ENCODE peak calls at places on chromosomes 16 and 17, in nine cellular contexts. X, S, V, Y, A, M, W, L and E are unnamed samples.
A peak's percentile ranks its signal among the peaks of the same experiment; 100 is the strongest.

GRCh38 chr16:87188104-87188503 is 129.1 kb downstream of the C16orf95 start:
- DNase-seq in X (no peak), S (no peak), V (no peak), Y (no peak), A (no peak), M (no peak), W (no peak), L (no peak), E (no peak)

GRCh38 chr17:38467491-38467890 is 39.2 kb downstream of the ARHGAP23 start:
- DNase-seq in X (no peak), S (no peak), V (no peak), Y (no peak), A (no peak), M (no peak), W (no peak), L (no peak), E (no peak)

GRCh38 chr17:62705781-62706597 is 78.5 kb downstream of the MRC2 start:
- DNase-seq in X (no peak), S (no peak), V (no peak), Y (no peak), A (no peak), M (no peak), W (no peak), L (no peak), E (no peak)

GRCh38 chr16:49453983-49454382 is 80.4 kb downstream of the C16orf78 start:
- DNase-seq in X (no peak), S (no peak), V (no peak), Y (no peak), A (no peak), M (no peak), W (no peak), L (no peak), E (no peak)

GRCh38 chr17:45686250-45686649 is 97.9 kb upstream of the CRHR1 start:
- DNase-seq in X (no peak), S (no peak), V (no peak), Y (no peak), A (no peak), M (no peak), W (no peak), L (no peak), E (no peak)

GRCh38 chr16:69762843-69763556 is 868 bp downstream of the WWP2 start:
- DNase-seq in X (no peak), S (peak; percentile 42), V (no peak), Y (no peak), A (no peak), M (no peak), W (peak; percentile 41), L (no peak), E (peak; percentile 61)

GRCh38 chr17:56899403-56899802 is 14.4 kb downstream of the TRIM25 start:
- DNase-seq in X (no peak), S (no peak), V (no peak), Y (no peak), A (no peak), M (no peak), W (no peak), L (no peak), E (no peak)

GRCh38 chr17:38910325-38910724 is 15.1 kb upstream of the LASP1NB start:
- DNase-seq in X (no peak), S (no peak), V (no peak), Y (no peak), A (no peak), M (no peak), W (no peak), L (no peak), E (no peak)

GRCh38 chr16:3065069-3065741 is at the start of gene IL32:
- DNase-seq in X (no peak), S (no peak), V (peak; percentile 89), Y (peak; percentile 56), A (no peak), M (peak; percentile 26), W (no peak), L (peak; percentile 60), E (peak; percentile 89)

GRCh38 chr17:19728114-19728495 is 11.7 kb upstream of the SLC47A2 start:
- DNase-seq in X (no peak), S (peak; percentile 54), V (peak; percentile 87), Y (peak; percentile 58), A (no peak), M (peak; percentile 71), W (no peak), L (no peak), E (peak; percentile 81)

GRCh38 chr16:10668322-10669045 is 26.2 kb downstream of the TEKT5 start:
- DNase-seq in X (peak; percentile 50), S (no peak), V (no peak), Y (peak; percentile 31), A (peak; percentile 21), M (no peak), W (peak; percentile 21), L (peak; percentile 5), E (peak; percentile 27)

GRCh38 chr17:47884905-47885735 is 10.9 kb upstream of the SP2 start:
- DNase-seq in X (no peak), S (no peak), V (no peak), Y (no peak), A (no peak), M (no peak), W (no peak), L (no peak), E (peak; percentile 57)

GRCh38 chr17:77124192-77124908 is 16.4 kb upstream of the SEC14L1 start:
- DNase-seq in X (no peak), S (no peak), V (no peak), Y (peak; percentile 58), A (no peak), M (peak; percentile 61), W (no peak), L (no peak), E (no peak)

GRCh38 chr16:71681360-71681759 is 43.1 kb downstream of the PHLPP2 start:
- DNase-seq in X (no peak), S (no peak), V (no peak), Y (no peak), A (no peak), M (no peak), W (no peak), L (no peak), E (no peak)

GRCh38 chr16:65845466-65846209 is 520.9 kb upstream of the CDH5 start:
- DNase-seq in X (no peak), S (no peak), V (no peak), Y (peak; percentile 46), A (peak; percentile 32), M (no peak), W (no peak), L (no peak), E (no peak)

GRCh38 chr17:77462101-77462500 is 321.3 kb downstream of the SEC14L1 start:
- DNase-seq in X (no peak), S (no peak), V (no peak), Y (no peak), A (no peak), M (no peak), W (peak; percentile 95), L (no peak), E (no peak)

GRCh38 chr16:1645914-1646525 is 32.1 kb upstream of the JPT2 start:
- DNase-seq in X (no peak), S (peak; percentile 90), V (no peak), Y (peak; percentile 34), A (peak; percentile 60), M (no peak), W (no peak), L (peak; percentile 9), E (peak; percentile 44)

GRCh38 chr16:28087675-28088285 is 24.3 kb upstream of the GSG1L start:
- DNase-seq in X (no peak), S (no peak), V (no peak), Y (no peak), A (no peak), M (no peak), W (no peak), L (no peak), E (no peak)

GRCh38 chr17:36544049-36544319 is 735 bp upstream of the GGNBP2 start:
- DNase-seq in X (peak; percentile 16), S (peak; percentile 40), V (peak; percentile 39), Y (peak; percentile 10), A (peak; percentile 27), M (peak; percentile 4), W (peak; percentile 72), L (no peak), E (peak; percentile 72)

GRCh38 chr17:13920413-13920812 is 148.9 kb upstream of the COX10 start:
- DNase-seq in X (no peak), S (no peak), V (no peak), Y (no peak), A (no peak), M (no peak), W (no peak), L (no peak), E (no peak)

GRCh38 chr17:61411114-61411943 is 11.7 kb downstream of the TBX2 start:
- DNase-seq in X (peak; percentile 45), S (no peak), V (peak; percentile 55), Y (peak; percentile 45), A (peak; percentile 52), M (no peak), W (peak; percentile 27), L (no peak), E (peak; percentile 79)

GRCh38 chr17:68089881-68090280 is 54.3 kb downstream of the KPNA2 start:
- DNase-seq in X (no peak), S (peak; percentile 14), V (peak; percentile 79), Y (no peak), A (peak; percentile 56), M (no peak), W (no peak), L (no peak), E (peak; percentile 39)

GRCh38 chr17:82300707-82301270 is 16.6 kb downstream of the CD7 start:
- DNase-seq in X (peak; percentile 73), S (no peak), V (peak; percentile 48), Y (peak; percentile 39), A (peak; percentile 66), M (no peak), W (peak; percentile 79), L (peak; percentile 75), E (peak; percentile 76)

GRCh38 chr17:40319651-40320550 is 10.9 kb downstream of the RARA start:
- DNase-seq in X (no peak), S (no peak), V (no peak), Y (no peak), A (no peak), M (no peak), W (no peak), L (peak; percentile 87), E (peak; percentile 5)

GRCh38 chr17:42485680-42486079 is 27.0 kb downstream of the ATP6V0A1 start:
- DNase-seq in X (no peak), S (no peak), V (no peak), Y (no peak), A (no peak), M (no peak), W (no peak), L (no peak), E (no peak)

GRCh38 chr16:49452108-49452507 is 78.5 kb downstream of the C16orf78 start:
- DNase-seq in X (no peak), S (no peak), V (no peak), Y (no peak), A (no peak), M (no peak), W (no peak), L (no peak), E (no peak)

GRCh38 chr16:10738231-10739077 is 5.2 kb upstream of the NUBP1 start:
- DNase-seq in X (no peak), S (no peak), V (no peak), Y (no peak), A (peak; percentile 53), M (no peak), W (peak; percentile 27), L (no peak), E (peak; percentile 52)

GRCh38 chr17:79066963-79067362 is 7.7 kb upstream of the ENGASE start:
- DNase-seq in X (no peak), S (no peak), V (no peak), Y (no peak), A (no peak), M (no peak), W (no peak), L (no peak), E (no peak)

GRCh38 chr17:17246879-17247278 is 9.9 kb upstream of the FLCN start:
- DNase-seq in X (no peak), S (no peak), V (no peak), Y (no peak), A (no peak), M (no peak), W (no peak), L (no peak), E (no peak)

GRCh38 chr17:35089846-35090193 is 26.3 kb upstream of the RFFL start:
- DNase-seq in X (no peak), S (no peak), V (no peak), Y (peak; percentile 43), A (peak; percentile 43), M (no peak), W (no peak), L (peak; percentile 10), E (peak; percentile 51)

GRCh38 chr17:44324092-44324570 is 492 bp downstream of the SLC25A39 start:
- DNase-seq in X (no peak), S (no peak), V (no peak), Y (no peak), A (no peak), M (no peak), W (no peak), L (no peak), E (peak; percentile 55)